ENCODE peak calls at places on chromosome 21, in five cellular contexts. F is NCI-H2029, W is head of caudate nucleus, U is fibroblast of gingiva, C is sciatic nerve. R is an unnamed sample.

GRCh38 chr21:43799301-43799840 is 10.0 kb downstream of the RRP1 start:
- DNase-seq in F (no peak), C (no peak), W (no peak), U (no peak), R (no peak)

GRCh38 chr21:38982096-38982495 is 176.4 kb downstream of the ETS2 start:
- DNase-seq in C (no peak), U (no peak), F (no peak), W (no peak), R (no peak)

GRCh38 chr21:35743571-35743970 is 316.8 kb downstream of the SETD4 start:
- DNase-seq in F (no peak), U (no peak), W (no peak), C (no peak), R (no peak)

GRCh38 chr21:8991088-8991907 is 1530.1 kb upstream of the TPTE start:
- DNase-seq in F (no peak), W (no peak), C (no peak), U (no peak), R (no peak)

GRCh38 chr21:26130249-26130896 is 40.2 kb downstream of the APP start:
- DNase-seq in F (no peak), C (no peak), U (peak), W (no peak), R (no peak)

GRCh38 chr21:41112740-41113692 is 54.9 kb upstream of the BACE2 start:
- DNase-seq in F (no peak), U (peak), W (peak), C (no peak), R (no peak)

GRCh38 chr21:44755227-44755626 is 43.9 kb upstream of the TSPEAR start:
- DNase-seq in U (no peak), F (no peak), W (no peak), C (peak), R (no peak)

GRCh38 chr21:41370840-41371697 is 9.2 kb downstream of the MX2 start:
- DNase-seq in W (no peak), U (no peak), F (no peak), C (no peak), R (no peak)

GRCh38 chr21:25461730-25462129 is 145.6 kb downstream of the MRPL39 start:
- DNase-seq in F (no peak), U (no peak), W (no peak), C (no peak), R (no peak)

GRCh38 chr21:27649323-27649722 is 682.4 kb upstream of the ADAMTS5 start:
- DNase-seq in F (no peak), C (no peak), U (peak), W (no peak), R (no peak)

GRCh38 chr21:43644609-43645008 is 14.7 kb downstream of the HSF2BP start:
- DNase-seq in C (no peak), F (no peak), U (peak), W (peak), R (no peak)

GRCh38 chr21:25887166-25887565 is 152.4 kb downstream of the GABPA start:
- DNase-seq in W (no peak), C (no peak), F (no peak), U (no peak), R (no peak)

GRCh38 chr21:45990049-45990711 is 8.6 kb downstream of the COL6A1 start:
- DNase-seq in F (no peak), W (peak), C (peak), U (no peak), R (no peak)

GRCh38 chr21:44555200-44555875 is 3.3 kb downstream of the KRTAP10-3 start:
- DNase-seq in W (no peak), C (no peak), F (no peak), U (no peak), R (no peak)

GRCh38 chr21:26425576-26425975 is 147.5 kb downstream of the CYYR1 start:
- DNase-seq in C (no peak), U (no peak), F (no peak), W (no peak), R (no peak)

GRCh38 chr21:36799869-36800268 is 101.0 kb downstream of the SIM2 start:
- DNase-seq in W (no peak), U (peak), C (no peak), F (no peak), R (no peak)

GRCh38 chr21:34031835-34032370 is 41.5 kb upstream of the MRPS6 start:
- DNase-seq in W (no peak), F (no peak), C (no peak), U (no peak), R (no peak)

R was measured in LNCaP clone FGC.